ENCODE peak calls at places on chromosomes 4 and X, in eight cellular contexts. W, V, Y, D, U, S, B and Z are unnamed samples.

GRCh38 chr4:174461438-174462106 is 60.7 kb downstream of the HPGD start:
- DNase-seq in V (no peak), D (no peak), W (no peak), U (no peak), B (no peak), S (no peak), Y (peak), Z (no peak)

GRCh38 chr4:121932212-121932974 is 19.5 kb downstream of the TRPC3 start:
- DNase-seq in W (no peak), U (no peak), Y (no peak), S (no peak), V (no peak), D (no peak), B (no peak), Z (no peak)

GRCh38 chr4:177480796-177481195 is 38.6 kb upstream of the AGA start:
- DNase-seq in B (no peak), Y (peak), U (no peak), S (no peak), D (no peak), V (no peak), W (no peak), Z (no peak)

GRCh38 chr4:99013884-99014523 is 18.5 kb downstream of the METAP1 start:
- DNase-seq in W (no peak), S (no peak), Y (no peak), U (no peak), B (no peak), D (no peak), V (no peak), Z (no peak)

GRCh38 chr4:68369474-68369805 is 19.6 kb upstream of the YTHDC1 start:
- DNase-seq in D (no peak), S (no peak), V (no peak), W (no peak), U (no peak), Y (peak), B (no peak), Z (no peak)

GRCh38 chrX:132652871-132653270 is 164.0 kb upstream of the MBNL3 start:
- DNase-seq in B (no peak), V (no peak), S (no peak), U (no peak), Y (no peak), W (no peak), D (no peak), Z (no peak)

GRCh38 chr4:169115144-169115896 is 105.3 kb upstream of the CBR4 start:
- DNase-seq in W (no peak), Y (peak), S (no peak), D (no peak), U (no peak), V (no peak), B (no peak), Z (no peak)

GRCh38 chrX:82756272-82756671 is 751.8 kb upstream of the POU3F4 start:
- DNase-seq in W (no peak), B (no peak), D (no peak), V (no peak), S (no peak), Y (peak), U (no peak), Z (no peak)

GRCh38 chr4:7218686-7219085 is 26.3 kb downstream of the SORCS2 start:
- DNase-seq in V (no peak), D (no peak), U (no peak), W (no peak), Y (peak), B (no peak), S (no peak), Z (no peak)

GRCh38 chr4:21470531-21470930 is 478.0 kb downstream of the KCNIP4 start:
- DNase-seq in V (no peak), D (no peak), W (no peak), S (no peak), B (no peak), Y (peak), U (no peak), Z (no peak)

GRCh38 chr4:176125063-176125462 is 59.4 kb downstream of the WDR17 start:
- DNase-seq in Y (no peak), D (no peak), U (no peak), V (no peak), W (no peak), B (no peak), S (no peak), Z (no peak)